ENCODE peak calls at places on chromosome 9, in four cellular contexts. W, K, P and Q are unnamed samples.

GRCh38 chr9:106752581-106752980 is 110.4 kb upstream of the ZNF462 start:
- DNase-seq in K (no peak), W (no peak), P (no peak), Q (no peak)

GRCh38 chr9:105360344-105360743 is 87.5 kb upstream of the FSD1L start:
- DNase-seq in K (no peak), W (no peak), P (peak; percentile 4), Q (no peak)

GRCh38 chr9:122144836-122145235 is 14.7 kb downstream of the NDUFA8 start:
- DNase-seq in P (no peak), K (no peak), W (no peak), Q (no peak)

GRCh38 chr9:114369567-114370240 is 18.1 kb downstream of the AKNA start:
- DNase-seq in K (no peak), P (no peak), W (no peak), Q (peak; percentile 7)

GRCh38 chr9:98091735-98092632 is 27.0 kb downstream of the TRIM14 start:
- DNase-seq in K (peak; percentile 51), W (no peak), P (no peak), Q (no peak)

GRCh38 chr9:37996050-37996811 is 72.8 kb downstream of the SHB start:
- DNase-seq in W (no peak), P (no peak), K (no peak), Q (no peak)

GRCh38 chr9:98930792-98931191 is 12.9 kb upstream of the COL15A1 start:
- DNase-seq in P (no peak), W (no peak), K (peak; percentile 22), Q (no peak)

GRCh38 chr9:131776036-131776435 is 36.2 kb upstream of the RAPGEF1 start:
- DNase-seq in P (no peak), K (no peak), W (no peak), Q (no peak)

GRCh38 chr9:17433526-17433925 is 145.3 kb upstream of the SH3GL2 start:
- DNase-seq in P (no peak), W (no peak), K (no peak), Q (no peak)

GRCh38 chr9:127181595-127182190 is 59.3 kb upstream of the ANGPTL2 start:
- DNase-seq in P (no peak), W (no peak), K (no peak), Q (peak; percentile 30)

GRCh38 chr9:90054810-90055209 is 450.0 kb downstream of the GADD45G start:
- DNase-seq in P (no peak), K (no peak), W (no peak), Q (no peak)

GRCh38 chr9:114003756-114004155 is 74.3 kb downstream of the AMBP start:
- DNase-seq in W (peak; percentile 3), P (no peak), K (no peak), Q (peak; percentile 62)

GRCh38 chr9:78005231-78006002 is 26.2 kb downstream of the GNAQ start:
- DNase-seq in W (no peak), K (peak; percentile 34), P (no peak), Q (no peak)

GRCh38 chr9:130294664-130295063 is 29.1 kb downstream of the HMCN2 start:
- DNase-seq in K (no peak), P (no peak), W (no peak), Q (no peak)

GRCh38 chr9:129140397-129141065 is 29.3 kb downstream of the PTPA start:
- DNase-seq in K (peak; percentile 58), P (peak; percentile 35), W (no peak), Q (no peak)

GRCh38 chr9:110942522-110942921 is 95.7 kb downstream of the LPAR1 start:
- DNase-seq in K (no peak), W (no peak), P (no peak), Q (no peak)

GRCh38 chr9:6498982-6499381 is 86.0 kb downstream of the UHRF2 start:
- DNase-seq in K (no peak), P (no peak), W (no peak), Q (no peak)

GRCh38 chr9:92384373-92384772 is 20.0 kb downstream of the OGN start:
- DNase-seq in W (no peak), K (no peak), P (no peak), Q (no peak)

GRCh38 chr9:76107487-76107886 is 217.0 kb downstream of the PCSK5 start:
- DNase-seq in W (peak; percentile 29), K (no peak), P (no peak), Q (peak; percentile 35)

GRCh38 chr9:130895481-130896232 is 955 bp downstream of the QRFP start:
- DNase-seq in P (no peak), W (no peak), K (peak; percentile 55), Q (no peak)

GRCh38 chr9:73667749-73668148 is 516.1 kb downstream of the ANXA1 start:
- DNase-seq in W (no peak), P (peak; percentile 33), K (no peak), Q (no peak)

GRCh38 chr9:19049872-19050636 is 827 bp downstream of the RRAGA start:
- DNase-seq in K (peak; percentile 45), W (peak; percentile 16), P (no peak), Q (no peak)

GRCh38 chr9:129178983-129179382 is 922 bp upstream of the IER5L start:
- DNase-seq in K (peak; percentile 96), W (no peak), P (no peak), Q (no peak)

GRCh38 chr9:13088734-13089427 is 190.6 kb downstream of the MPDZ start:
- DNase-seq in K (peak; percentile 81), W (no peak), P (peak; percentile 57), Q (no peak)

GRCh38 chr9:127664678-127665507 is 41.9 kb upstream of the CFAP157 start:
- DNase-seq in P (no peak), K (peak; percentile 23), W (peak; percentile 18), Q (no peak)

GRCh38 chr9:7782390-7783120 is 17.0 kb downstream of the DMAC1 start:
- DNase-seq in W (no peak), K (no peak), P (no peak), Q (no peak)

GRCh38 chr9:97419315-97419867 is 7.5 kb downstream of the TDRD7 start:
- DNase-seq in K (no peak), P (no peak), W (no peak), Q (no peak)

GRCh38 chr9:124260769-124261603 is 3.2 kb downstream of the NEK6 start:
- DNase-seq in P (peak; percentile 73), W (no peak), K (no peak), Q (no peak)

DNA sequence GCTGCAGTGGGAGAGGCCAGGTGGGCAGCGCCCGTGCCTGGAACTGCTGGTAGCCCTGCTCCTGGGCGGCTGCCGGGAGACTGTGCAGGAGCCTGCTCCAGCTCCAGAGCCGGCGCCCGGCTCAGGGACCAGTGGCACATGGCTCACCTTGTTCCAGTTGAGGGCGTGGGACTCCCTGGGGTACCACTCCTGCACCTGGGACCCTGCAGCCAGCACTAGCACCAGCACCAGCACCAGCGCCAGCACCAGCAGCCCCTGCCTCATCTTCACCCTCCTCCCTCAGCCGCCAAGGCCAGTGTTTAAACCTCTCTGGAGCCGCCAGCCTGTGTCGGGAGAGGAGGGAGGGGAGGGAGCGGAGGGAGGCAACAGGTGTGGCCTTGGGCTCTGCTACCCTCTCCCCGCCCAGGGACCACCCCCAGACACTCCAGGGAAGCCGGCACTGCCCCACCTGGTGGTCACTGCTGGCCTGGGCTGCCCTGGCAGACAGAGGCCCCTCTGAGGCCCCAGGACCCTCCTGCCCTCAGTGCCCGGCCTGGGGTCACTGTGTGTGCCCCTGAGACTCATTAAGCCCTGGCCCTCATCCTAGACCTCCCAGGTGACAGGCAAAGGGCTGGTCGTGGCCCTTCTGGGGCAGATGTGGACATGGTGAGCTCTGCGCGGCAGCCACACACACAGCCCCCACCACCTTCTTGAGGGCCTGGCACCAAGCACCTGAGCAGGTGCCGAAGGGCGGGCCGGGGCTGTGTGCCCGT is at the start of gene LCN10:
- DNase-seq in W (no peak), P (no peak), K (peak; percentile 79), Q (no peak)
- TF ChIP-seq CTCF in W (no peak), P (peak; percentile 10), K (peak; percentile 57), Q (no peak)

GRCh38 chr9:35564658-35565061 is 40.4 kb upstream of the TESK1 start:
- DNase-seq in P (no peak), W (peak; percentile 43), K (no peak), Q (peak; percentile 93)

GRCh38 chr9:35561468-35562261 is 43.4 kb upstream of the TESK1 start:
- DNase-seq in K (no peak), W (no peak), P (no peak), Q (no peak)

GRCh38 chr9:35560625-35561337 is 44.3 kb upstream of the TESK1 start:
- DNase-seq in W (no peak), K (no peak), P (no peak), Q (peak; percentile 62)

GRCh38 chr9:35563791-35564197 is 41.3 kb upstream of the TESK1 start:
- DNase-seq in K (peak; percentile 68), P (no peak), W (peak; percentile 33), Q (peak; percentile 85)

DNA sequence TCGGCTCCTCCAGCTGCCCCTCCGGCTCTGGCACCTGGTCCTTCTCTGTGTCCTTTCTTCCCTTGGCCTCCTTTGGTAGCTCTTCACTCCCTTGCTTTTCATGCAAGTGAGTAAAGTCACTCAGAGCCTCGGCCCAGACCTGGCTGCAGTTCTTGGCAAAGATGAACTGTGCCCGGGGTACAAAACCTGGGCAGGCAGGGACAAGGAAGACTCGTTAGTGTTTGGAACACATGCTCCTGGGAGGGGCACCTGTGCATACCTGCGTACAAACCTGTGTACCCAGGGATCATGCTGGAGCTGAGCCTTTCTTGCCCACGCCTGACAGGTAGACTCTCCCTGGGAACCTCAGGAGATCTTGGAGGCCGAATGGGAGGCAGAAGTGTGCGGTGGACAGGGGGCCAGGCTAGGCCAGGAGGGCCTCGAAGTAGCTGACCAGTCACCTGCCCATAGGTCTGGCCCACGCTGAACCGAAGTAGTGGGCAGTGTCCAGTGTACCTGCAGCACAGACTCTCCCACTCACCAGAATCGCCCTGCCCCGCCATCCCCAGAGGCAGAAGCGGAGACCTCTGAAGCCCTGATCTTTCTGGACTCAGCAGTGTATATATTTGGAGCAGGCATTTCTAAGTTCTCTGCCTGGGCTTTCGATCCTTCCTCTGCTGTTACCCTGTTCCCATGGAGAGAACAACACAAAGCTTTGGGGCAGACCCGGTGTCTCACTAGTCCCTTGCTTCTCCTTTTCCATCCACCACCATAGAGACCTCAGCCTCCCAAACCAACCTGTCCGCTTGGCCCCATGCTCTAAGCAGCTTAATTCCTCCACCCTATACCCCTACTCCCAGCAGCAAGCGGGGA is 41.9 kb upstream of the TESK1 start:
- DNase-seq in K (no peak), W (no peak), P (no peak), Q (no peak)
- H3K27ac ChIP-seq in K (no peak overlapping the region), W (peak overlapping the region; percentile 80), P (peak overlapping the region; percentile 20), Q (peak overlapping the region; percentile 83)

DNA sequence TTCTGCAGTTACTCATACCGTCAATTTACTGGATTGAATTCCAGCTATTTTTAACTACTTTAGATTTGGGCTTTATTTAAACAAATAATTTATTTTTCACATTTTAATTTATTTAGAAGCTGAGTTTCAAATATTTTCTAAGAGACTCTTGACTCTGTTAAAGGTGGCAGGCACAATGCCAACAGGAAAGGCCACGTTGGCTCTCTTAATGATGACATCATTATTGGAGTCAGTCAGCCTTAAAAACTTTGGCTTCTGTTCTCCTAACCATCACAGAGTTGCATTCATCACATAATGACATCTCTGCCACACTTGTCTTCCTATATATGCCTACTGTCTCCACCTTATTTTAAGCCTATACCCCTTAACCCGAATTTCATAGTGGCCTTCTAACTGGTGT is 172.3 kb upstream of the PLPPR1 start:
- DNase-seq in P (no peak), K (no peak), W (no peak), Q (no peak)
- TF ChIP-seq CTCF in P (no peak), K (no peak), W (no peak), Q (no peak)

GRCh38 chr9:126043691-126044090 is 282.9 kb upstream of the MVB12B start:
- DNase-seq in K (peak; percentile 34), P (no peak), W (no peak), Q (no peak)

GRCh38 chr9:126036881-126037291 is 289.7 kb downstream of the PBX3 start:
- DNase-seq in K (no peak), P (no peak), W (no peak), Q (no peak)

GRCh38 chr9:126033956-126034355 is 286.8 kb downstream of the PBX3 start:
- DNase-seq in K (no peak), W (no peak), P (no peak), Q (no peak)

GRCh38 chr9:126033318-126033717 is 286.1 kb downstream of the PBX3 start:
- DNase-seq in K (no peak), W (no peak), P (no peak), Q (no peak)

GRCh38 chr9:126038790-126039189 is 287.8 kb upstream of the MVB12B start:
- DNase-seq in W (no peak), K (no peak), P (no peak), Q (no peak)
- H3K27ac ChIP-seq in W (no peak overlapping the region), K (no peak overlapping the region), P (no peak overlapping the region), Q (no peak overlapping the region)